ENCODE peak calls at places on chromosomes 16 and 17, in six cellular contexts. H is choroid plexus epithelial cell; L is breast epithelium; E is stimulated activated CD4-positive, alpha-beta T cell treated with anti-CD3 and anti-CD28 coated beads, Interleukin-1b, Interleukin-23, amount 100 ng/mL, for 1 hour; W is NCI-H526 treated with DMSO at 0.1 percent for 48 hours; Y is uterus. P is an unnamed sample.

GRCh38 chr17:54518706-54519105 is 381.9 kb upstream of the TOM1L1 start:
- DNase-seq in H (no peak), L (no peak), E (no peak), W (no peak), Y (no peak), P (no peak)

GRCh38 chr17:29592850-29593545 is at the start of gene ANKRD13B:
- DNase-seq in H (no peak), L (no peak), E (no peak), W (peak), Y (peak), P (no peak)

GRCh38 chr16:77223184-77223583 is 24.0 kb downstream of the SYCE1L start:
- DNase-seq in H (no peak), L (no peak), E (no peak), W (no peak), Y (no peak), P (no peak)

GRCh38 chr17:7987112-7987893 is 15.1 kb upstream of the GUCY2D start:
- DNase-seq in H (no peak), L (no peak), E (no peak), W (no peak), Y (peak), P (peak)

GRCh38 chr17:36726199-36726598 is 124.8 kb downstream of the MRM1 start:
- DNase-seq in H (no peak), L (no peak), E (no peak), W (no peak), Y (no peak), P (no peak)

GRCh38 chr17:63317166-63317845 is 128.8 kb downstream of the CYB561 start:
- DNase-seq in H (no peak), L (no peak), E (no peak), W (no peak), Y (no peak), P (no peak)

GRCh38 chr16:47780213-47780612 is 319.1 kb downstream of the PHKB start:
- DNase-seq in H (no peak), L (no peak), E (no peak), W (no peak), Y (no peak), P (no peak)

GRCh38 chr16:87392823-87393679 is 915 bp downstream of the MAP1LC3B start:
- DNase-seq in H (peak), L (peak), E (no peak), W (peak), Y (peak), P (peak)

GRCh38 chr17:66714046-66715023 is 120.6 kb upstream of the CACNG5 start:
- DNase-seq in H (no peak), L (no peak), E (no peak), W (no peak), Y (no peak), P (no peak)

GRCh38 chr16:84746231-84746630 is 46.4 kb downstream of the USP10 start:
- DNase-seq in H (no peak), L (no peak), E (no peak), W (no peak), Y (no peak), P (no peak)

GRCh38 chr17:725746-726145 is 6.7 kb upstream of the TLCD3A start:
- DNase-seq in H (no peak), L (no peak), E (no peak), W (no peak), Y (no peak), P (no peak)

GRCh38 chr16:3673676-3674377 is 19.3 kb downstream of the DNASE1 start:
- DNase-seq in H (no peak), L (no peak), E (no peak), W (no peak), Y (no peak), P (no peak)

GRCh38 chr17:18041776-18042175 is 2.6 kb downstream of the GID4 start:
- DNase-seq in H (peak), L (no peak), E (no peak), W (no peak), Y (no peak), P (no peak)

GRCh38 chr17:17416400-17417360 is 60.1 kb upstream of the MED9 start:
- DNase-seq in H (peak), L (no peak), E (no peak), W (no peak), Y (no peak), P (peak)

GRCh38 chr17:78960945-78961344 is 18.8 kb downstream of the LGALS3BP start:
- DNase-seq in H (peak), L (peak), E (no peak), W (no peak), Y (no peak), P (no peak)

GRCh38 chr17:82153745-82154375 is 55.8 kb upstream of the FASN start:
- DNase-seq in H (peak), L (peak), E (peak), W (peak), Y (peak), P (peak)

GRCh38 chr17:76772842-76773521 is 35.1 kb downstream of the MFSD11 start:
- DNase-seq in H (peak), L (no peak), E (peak), W (no peak), Y (peak), P (no peak)

GRCh38 chr16:68422396-68422964 is 25.8 kb downstream of the SMPD3 start:
- DNase-seq in H (no peak), L (no peak), E (no peak), W (no peak), Y (no peak), P (no peak)

GRCh38 chr16:65624696-65625095 is 502.8 kb upstream of the CDH11 start:
- DNase-seq in H (peak), L (no peak), E (no peak), W (no peak), Y (no peak), P (no peak)

GRCh38 chr16:67967183-67967955 is 1.1 kb downstream of the SLC12A4 start:
- DNase-seq in H (peak), L (no peak), E (no peak), W (no peak), Y (no peak), P (no peak)